ENCODE peak calls at places on chromosomes 13 and 19, in five cellular contexts. X is GM04503; T is HT1080; D is NCI-H1092 treated with DMSO at 0.1 percent for 48 hours; G is CD4-positive, alpha-beta T cell. P is an unnamed sample.

GRCh38 chr19:35585844-35586243 is at the start of gene PMIS2:
- DNase-seq in X (no peak), T (peak), D (no peak), G (no peak), P (no peak)

GRCh38 chr13:24274452-24274971 is 34.9 kb upstream of the C1QTNF9 start:
- DNase-seq in X (no peak), T (no peak), D (no peak), G (peak), P (no peak)

GRCh38 chr13:39779337-39780270 is 124.1 kb downstream of the COG6 start:
- DNase-seq in X (no peak), T (peak), D (no peak), G (peak), P (no peak)

GRCh38 chr19:28026636-28027035 is 1186.3 kb downstream of the UQCRFS1 start:
- DNase-seq in X (no peak), T (no peak), D (no peak), G (no peak), P (no peak)

GRCh38 chr13:42272115-42272756 is at the start of gene AKAP11:
- DNase-seq in X (no peak), T (peak), D (peak), G (peak), P (peak)

GRCh38 chr19:13033819-13034611 is 38.7 kb downstream of the NFIX start:
- DNase-seq in X (no peak), T (peak), D (peak), G (peak), P (peak)

GRCh38 chr19:15672580-15673175 is at the start of gene CYP4F12:
- DNase-seq in X (no peak), T (peak), D (no peak), G (peak), P (no peak)

GRCh38 chr19:13974073-13974472 is 21.8 kb downstream of the DCAF15 start:
- DNase-seq in X (no peak), T (no peak), D (no peak), G (peak), P (peak)

GRCh38 chr19:29401712-29402421 is 123.9 kb upstream of the VSTM2B start:
- DNase-seq in X (no peak), T (no peak), D (no peak), G (no peak), P (no peak)

GRCh38 chr19:55206664-55207500 is 2.4 kb downstream of the PTPRH start:
- DNase-seq in X (peak), T (peak), D (peak), G (no peak), P (peak)

GRCh38 chr19:53809518-53810186 is 14.5 kb downstream of the NLRP12 start:
- DNase-seq in X (no peak), T (no peak), D (no peak), G (no peak), P (no peak)

GRCh38 chr13:98048263-98048662 is 94.6 kb upstream of the FARP1 start:
- DNase-seq in X (no peak), T (no peak), D (no peak), G (no peak), P (no peak)

GRCh38 chr13:97344250-97345175 is 89.5 kb upstream of the RAP2A start:
- DNase-seq in X (no peak), T (peak), D (peak), G (peak), P (peak)

GRCh38 chr19:30664358-30665058 is 292.3 kb downstream of the ZNF536 start:
- DNase-seq in X (no peak), T (no peak), D (no peak), G (no peak), P (peak)

GRCh38 chr13:50170447-50171037 is 155.3 kb downstream of the KCNRG start:
- DNase-seq in X (no peak), T (no peak), D (no peak), G (no peak), P (peak)

GRCh38 chr13:41678320-41678719 is 221.0 kb downstream of the RGCC start:
- DNase-seq in X (no peak), T (no peak), D (no peak), G (no peak), P (no peak)

GRCh38 chr19:8575467-8575997 is 1.7 kb downstream of the MYO1F start:
- DNase-seq in X (no peak), T (peak), D (no peak), G (peak), P (no peak)

GRCh38 chr13:51626749-51627148 is 42.5 kb downstream of the WDFY2 start:
- DNase-seq in X (no peak), T (no peak), D (no peak), G (no peak), P (no peak)

GRCh38 chr19:10390652-10391286 is 10.4 kb upstream of the TYK2 start:
- DNase-seq in X (no peak), T (peak), D (peak), G (peak), P (peak)

GRCh38 chr13:95704510-95704909 is 27.6 kb downstream of the DNAJC3 start:
- DNase-seq in X (no peak), T (no peak), D (no peak), G (no peak), P (peak)

GRCh38 chr13:31334994-31335549 is 135.3 kb downstream of the B3GLCT start:
- DNase-seq in X (no peak), T (no peak), D (no peak), G (no peak), P (no peak)

GRCh38 chr13:51771418-51772104 is 32.4 kb downstream of the DHRS12 start:
- DNase-seq in X (no peak), T (no peak), D (no peak), G (no peak), P (peak)